ENCODE peak calls at places on chromosomes 16 and 17, in eight cellular contexts. N is NCI-H82, B is AG04450, P is NCI-H510A treated with DMSO at 0.1 percent for 48 hours, K is GM03348, Q is stomach, U is NAMALWA, J is hippocampal formation. I is an unnamed sample.

GRCh38 chr16:30585400-30586191 is at the start of gene ZNF785:
- DNase-seq in U (peak), B (peak), Q (peak), J (peak), P (peak), N (peak), K (peak), I (peak)

GRCh38 chr16:22217890-22218730 is 12.0 kb downstream of the EEF2K start:
- DNase-seq in N (peak), B (no peak), P (no peak), Q (no peak), K (no peak), J (no peak), U (peak), I (no peak)

GRCh38 chr17:6577686-6578263 is 21.4 kb upstream of the PITPNM3 start:
- DNase-seq in N (no peak), B (no peak), Q (no peak), J (no peak), P (peak), K (no peak), U (no peak), I (no peak)

GRCh38 chr16:74700206-74701040 is at the start of gene MLKL:
- DNase-seq in N (peak), J (no peak), Q (peak), U (peak), P (peak), K (peak), B (no peak), I (no peak)

GRCh38 chr17:3683054-3683511 is 12.9 kb downstream of the P2RX5 start:
- DNase-seq in N (peak), J (no peak), K (peak), Q (peak), B (no peak), P (no peak), U (peak), I (no peak)

GRCh38 chr16:14062261-14062660 is 8.9 kb upstream of the MRTFB start:
- DNase-seq in N (no peak), P (no peak), K (no peak), B (no peak), J (no peak), U (no peak), Q (no peak), I (no peak)

GRCh38 chr17:38636054-38636453 is 30.3 kb upstream of the SRCIN1 start:
- DNase-seq in K (no peak), Q (no peak), U (no peak), N (peak), B (no peak), J (no peak), P (peak), I (no peak)

GRCh38 chr17:54220829-54221228 is 398.1 kb downstream of the KIF2B start:
- DNase-seq in J (no peak), B (no peak), K (no peak), U (no peak), Q (no peak), N (no peak), P (no peak), I (no peak)

GRCh38 chr16:67719778-67720144 is 645 bp upstream of the GFOD2 start:
- DNase-seq in U (no peak), Q (no peak), J (peak), P (peak), B (peak), K (peak), N (peak), I (peak)

GRCh38 chr17:35786941-35787432 is 8.5 kb downstream of the MMP28 start:
- DNase-seq in K (no peak), N (peak), B (no peak), Q (no peak), U (no peak), P (no peak), J (no peak), I (no peak)

GRCh38 chr17:43660816-43661493 is 767 bp downstream of the MEOX1 start:
- DNase-seq in J (no peak), B (no peak), N (no peak), Q (no peak), K (no peak), U (no peak), P (no peak), I (no peak)

GRCh38 chr17:27807567-27808470 is 7.5 kb upstream of the NOS2 start:
- DNase-seq in U (peak), K (no peak), Q (peak), B (no peak), N (no peak), J (peak), P (peak), I (no peak)